ENCODE peak calls at places on chromosomes 11 and 22, in five cellular contexts. R is lung; Y is transverse colon; E is CD8-positive, alpha-beta T cell; Z is breast epithelium. Q is an unnamed sample.

GRCh38 chr22:43848366-43849171 is 13.7 kb downstream of the SULT4A1 start:
- DNase-seq in R (no peak), Y (no peak), E (no peak), Z (no peak), Q (no peak)

GRCh38 chr11:69320756-69321741 is 27.1 kb downstream of the MYEOV start:
- DNase-seq in R (no peak), Y (no peak), E (no peak), Z (no peak), Q (peak)

GRCh38 chr11:3955299-3955665 is 99.8 kb downstream of the STIM1 start:
- DNase-seq in R (no peak), Y (no peak), E (no peak), Z (no peak), Q (no peak)

GRCh38 chr11:118699508-118700220 is 20.2 kb upstream of the TREH start:
- DNase-seq in R (no peak), Y (no peak), E (peak), Z (no peak), Q (no peak)

GRCh38 chr11:93197383-93198220 is at the start of gene SLC36A4:
- DNase-seq in R (peak), Y (peak), E (peak), Z (peak), Q (peak)

GRCh38 chr11:108754901-108755625 is 90.2 kb downstream of the DDX10 start:
- DNase-seq in R (no peak), Y (no peak), E (no peak), Z (no peak), Q (no peak)

GRCh38 chr22:35154937-35155387 is 89.0 kb downstream of the ISX start:
- DNase-seq in R (peak), Y (peak), E (no peak), Z (peak), Q (peak)

GRCh38 chr11:20444537-20444936 is 57.0 kb downstream of the PRMT3 start:
- DNase-seq in R (no peak), Y (no peak), E (no peak), Z (no peak), Q (no peak)

GRCh38 chr11:103892603-103893002 is 143.8 kb upstream of the DDI1 start:
- DNase-seq in R (no peak), Y (no peak), E (no peak), Z (no peak), Q (peak)

GRCh38 chr11:10096987-10097386 is 197.0 kb downstream of the SBF2 start:
- DNase-seq in R (no peak), Y (no peak), E (no peak), Z (no peak), Q (no peak)

GRCh38 chr11:10878408-10879214 is 20.8 kb upstream of the ZBED5 start:
- DNase-seq in R (no peak), Y (no peak), E (no peak), Z (no peak), Q (peak)

GRCh38 chr11:112265659-112266409 is 5.2 kb upstream of the PLET1 start:
- DNase-seq in R (no peak), Y (no peak), E (no peak), Z (no peak), Q (peak)

GRCh38 chr11:92269021-92269420 is 44.4 kb downstream of the FAT3 start:
- DNase-seq in R (no peak), Y (no peak), E (no peak), Z (no peak), Q (peak)

GRCh38 chr22:33274214-33274828 is 216.1 kb upstream of the SYN3 start:
- DNase-seq in R (no peak), Y (peak), E (no peak), Z (no peak), Q (no peak)

GRCh38 chr22:20152464-20152890 is 1.6 kb upstream of the CCDC188 start:
- DNase-seq in R (no peak), Y (no peak), E (no peak), Z (no peak), Q (no peak)

GRCh38 chr22:39655736-39656285 is 85.3 kb downstream of the CACNA1I start:
- DNase-seq in R (no peak), Y (no peak), E (no peak), Z (no peak), Q (no peak)

GRCh38 chr11:134529212-134530096 is 117.4 kb upstream of the B3GAT1 start:
- DNase-seq in R (no peak), Y (no peak), E (no peak), Z (no peak), Q (no peak)

GRCh38 chr11:20041499-20041898 is 118.8 kb downstream of the DBX1 start:
- DNase-seq in R (no peak), Y (no peak), E (no peak), Z (no peak), Q (no peak)

GRCh38 chr22:20450551-20450906 is 12.9 kb upstream of the SCARF2 start:
- DNase-seq in R (no peak), Y (no peak), E (no peak), Z (no peak), Q (no peak)

GRCh38 chr11:115670538-115671200 is 166.5 kb upstream of the CADM1 start:
- DNase-seq in R (no peak), Y (no peak), E (no peak), Z (no peak), Q (no peak)

GRCh38 chr22:46084943-46085830 is 65.1 kb upstream of the PPARA start:
- DNase-seq in R (peak), Y (peak), E (no peak), Z (peak), Q (no peak)

GRCh38 chr11:62104816-62105610 is 18.8 kb upstream of the INCENP start:
- DNase-seq in R (no peak), Y (no peak), E (no peak), Z (no peak), Q (peak)

GRCh38 chr22:28883917-28884753 is 763 bp downstream of the ZNRF3 start:
- DNase-seq in R (no peak), Y (peak), E (peak), Z (peak), Q (no peak)

GRCh38 chr22:48147404-48147803 is 1385.0 kb downstream of the TBC1D22A start:
- DNase-seq in R (no peak), Y (no peak), E (no peak), Z (no peak), Q (no peak)
- TF ChIP-seq CTCF in R (no peak), Y (no peak), E (no peak), Z (no peak), Q (no peak)

GRCh38 chr11:78764946-78765345 is 190.3 kb upstream of the NARS2 start:
- DNase-seq in R (no peak), Y (no peak), E (no peak), Z (no peak), Q (no peak)

GRCh38 chr11:78753297-78753696 is 178.6 kb upstream of the NARS2 start:
- DNase-seq in R (no peak), Y (no peak), E (no peak), Z (no peak), Q (no peak)

GRCh38 chr11:78762105-78762504 is 187.4 kb upstream of the NARS2 start:
- DNase-seq in R (no peak), Y (no peak), E (no peak), Z (no peak), Q (no peak)

GRCh38 chr11:78763664-78764063 is 189.0 kb upstream of the NARS2 start:
- DNase-seq in R (peak), Y (no peak), E (no peak), Z (no peak), Q (no peak)

DNA sequence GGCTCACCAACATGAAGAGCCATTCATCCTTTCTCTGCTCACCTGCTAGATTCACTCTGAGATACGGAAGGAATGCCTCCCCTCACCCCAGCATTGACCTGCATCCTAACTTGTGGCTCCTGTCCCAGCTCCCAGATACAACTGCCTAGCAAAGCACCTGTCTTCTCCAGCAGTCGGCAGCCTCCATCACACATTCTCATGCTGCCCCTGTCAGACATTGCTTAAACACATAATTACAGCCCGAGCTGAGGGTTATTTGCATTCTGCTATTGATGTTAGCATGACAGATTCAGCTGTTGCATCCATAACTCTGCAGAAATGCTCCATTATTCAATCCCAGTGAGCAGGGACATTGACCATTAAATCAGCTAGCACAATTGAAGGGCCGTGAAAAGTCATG is 184.4 kb upstream of the NARS2 start:
- DNase-seq in R (no peak), Y (no peak), E (no peak), Z (no peak), Q (no peak)
- TF ChIP-seq CTCF in R (no peak), Y (no peak), E (no peak), Z (no peak), Q (no peak)

DNA sequence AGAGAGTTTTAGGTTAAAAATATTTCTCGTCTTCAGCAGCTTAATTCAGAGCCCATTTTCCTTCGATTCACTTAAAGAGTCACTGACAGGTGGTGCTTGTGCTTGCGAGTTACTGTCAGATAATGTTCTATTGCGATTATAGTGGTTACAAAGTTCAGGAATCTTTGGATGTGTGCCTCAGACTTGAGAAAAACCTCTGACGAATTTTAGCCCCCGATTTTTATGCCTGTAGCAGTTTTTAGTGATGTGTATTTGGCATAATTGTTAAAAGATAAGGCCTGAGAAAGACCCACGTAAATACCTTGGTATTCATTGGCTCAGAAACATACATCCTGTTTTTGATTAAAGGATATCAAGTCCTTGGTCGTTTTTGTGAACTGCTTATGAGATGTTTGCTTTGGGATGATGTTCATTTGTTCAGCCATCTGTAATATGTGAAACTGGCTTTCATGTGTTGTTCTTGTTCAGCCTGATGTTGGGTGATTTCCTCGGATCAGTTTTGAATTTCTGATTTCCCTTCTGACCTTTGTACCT is 120.7 kb downstream of the HIPK3 start:
- DNase-seq in R (no peak), Y (no peak), E (no peak), Z (no peak), Q (peak)
- TF ChIP-seq CTCF in R (no peak), Y (no peak), E (no peak), Z (no peak), Q (no peak)

GRCh38 chr11:765025-765801 is 12.1 kb downstream of the GATD1 start:
- DNase-seq in R (no peak), Y (peak), E (peak), Z (peak), Q (peak)
- TF ChIP-seq CTCF in R (peak), Y (peak), E (peak), Z (peak), Q (peak)